ENCODE peak calls at places on chromosomes 1 and 21, in seven cellular contexts. W, Y, J, Q, V, G and E are unnamed samples.

GRCh38 chr1:178417858-178418257 is 78.9 kb downstream of the CLEC20A start:
- DNase-seq in W (no peak), Y (no peak), J (peak; percentile 79), Q (no peak), V (no peak), G (no peak), E (no peak)

GRCh38 chr21:45248893-45249381 is 38.8 kb downstream of the POFUT2 start:
- DNase-seq in W (peak; percentile 72), Y (no peak), J (no peak), Q (peak; percentile 3), V (no peak), G (no peak), E (no peak)

GRCh38 chr1:234564035-234565029 is 45.6 kb downstream of the IRF2BP2 start:
- DNase-seq in W (no peak), Y (no peak), J (peak; percentile 99), Q (peak; percentile 79), V (peak; percentile 76), G (no peak), E (peak; percentile 45)

GRCh38 chr21:42414928-42415769 is 11.4 kb downstream of the UBASH3A start:
- DNase-seq in W (no peak), Y (peak; percentile 59), J (no peak), Q (no peak), V (no peak), G (no peak), E (no peak)

GRCh38 chr1:8962812-8963669 is 17.4 kb downstream of the CA6 start:
- DNase-seq in W (no peak), Y (peak; percentile 78), J (no peak), Q (no peak), V (no peak), G (peak; percentile 78), E (peak; percentile 27)

GRCh38 chr1:22142315-22143064 is 407 bp downstream of the WNT4 start:
- DNase-seq in W (no peak), Y (no peak), J (no peak), Q (peak; percentile 42), V (no peak), G (no peak), E (no peak)

GRCh38 chr1:19828546-19828945 is 13.5 kb upstream of the RNF186 start:
- DNase-seq in W (no peak), Y (no peak), J (no peak), Q (no peak), V (no peak), G (no peak), E (no peak)

GRCh38 chr1:225987491-225988316 is 11.4 kb downstream of the SDE2 start:
- DNase-seq in W (no peak), Y (no peak), J (no peak), Q (no peak), V (no peak), G (no peak), E (no peak)

GRCh38 chr1:46204406-46204742 is 1.2 kb downstream of the LURAP1 start:
- DNase-seq in W (peak; percentile 59), Y (no peak), J (no peak), Q (no peak), V (no peak), G (no peak), E (no peak)

GRCh38 chr1:54310439-54311328 is 95.5 kb downstream of the SSBP3 start:
- DNase-seq in W (no peak), Y (no peak), J (no peak), Q (no peak), V (no peak), G (peak; percentile 62), E (peak; percentile 50)

GRCh38 chr1:155499953-155500621 is 62.5 kb downstream of the ASH1L start:
- DNase-seq in W (no peak), Y (no peak), J (no peak), Q (peak; percentile 26), V (no peak), G (no peak), E (no peak)

GRCh38 chr21:10539956-10540355 is 18.6 kb downstream of the TPTE start:
- DNase-seq in W (no peak), Y (no peak), J (no peak), Q (no peak), V (no peak), G (no peak), E (no peak)

GRCh38 chr1:91007827-91008226 is 14.0 kb downstream of the ZNF644 start:
- DNase-seq in W (no peak), Y (no peak), J (no peak), Q (no peak), V (no peak), G (no peak), E (no peak)

GRCh38 chr1:50080904-50081586 is 27.7 kb upstream of the ELAVL4 start:
- DNase-seq in W (no peak), Y (no peak), J (no peak), Q (no peak), V (no peak), G (no peak), E (peak; percentile 8)

GRCh38 chr1:59408608-59409007 is 111.7 kb downstream of the FGGY start:
- DNase-seq in W (no peak), Y (no peak), J (no peak), Q (no peak), V (no peak), G (no peak), E (no peak)

GRCh38 chr1:244322791-244323521 is 128.8 kb downstream of the ADSS2 start:
- DNase-seq in W (no peak), Y (no peak), J (peak; percentile 92), Q (peak; percentile 81), V (peak; percentile 61), G (no peak), E (peak; percentile 84)

GRCh38 chr1:36525166-36525565 is 42.5 kb upstream of the CSF3R start:
- DNase-seq in W (no peak), Y (no peak), J (no peak), Q (no peak), V (no peak), G (no peak), E (no peak)

GRCh38 chr1:2229921-2230700 is 2.0 kb downstream of the SKI start:
- DNase-seq in W (peak; percentile 71), Y (peak; percentile 74), J (no peak), Q (no peak), V (peak; percentile 51), G (peak; percentile 68), E (peak; percentile 46)

GRCh38 chr1:39642796-39643195 is 3.4 kb upstream of the HEYL start:
- DNase-seq in W (peak; percentile 72), Y (no peak), J (no peak), Q (no peak), V (peak; percentile 46), G (no peak), E (no peak)

GRCh38 chr1:6948861-6949260 is 163.6 kb downstream of the CAMTA1 start:
- DNase-seq in W (no peak), Y (no peak), J (no peak), Q (no peak), V (no peak), G (no peak), E (no peak)

GRCh38 chr1:23568608-23569383 is 9.5 kb upstream of the ID3 start:
- DNase-seq in W (no peak), Y (no peak), J (no peak), Q (no peak), V (no peak), G (no peak), E (no peak)

GRCh38 chr1:116561563-116561962 is 9.3 kb downstream of the CD58 start:
- DNase-seq in W (no peak), Y (no peak), J (no peak), Q (no peak), V (no peak), G (no peak), E (no peak)
- H3K4me1 ChIP-seq in W (no peaks in the 10 kb centered on the region), Y (peaks cover 10% of the 10 kb centered on the region), J (no peaks in the 10 kb centered on the region), Q (no peaks in the 10 kb centered on the region), V (no peaks in the 10 kb centered on the region), G (peaks cover 29% of the 10 kb centered on the region), E (no peaks in the 10 kb centered on the region)

DNA sequence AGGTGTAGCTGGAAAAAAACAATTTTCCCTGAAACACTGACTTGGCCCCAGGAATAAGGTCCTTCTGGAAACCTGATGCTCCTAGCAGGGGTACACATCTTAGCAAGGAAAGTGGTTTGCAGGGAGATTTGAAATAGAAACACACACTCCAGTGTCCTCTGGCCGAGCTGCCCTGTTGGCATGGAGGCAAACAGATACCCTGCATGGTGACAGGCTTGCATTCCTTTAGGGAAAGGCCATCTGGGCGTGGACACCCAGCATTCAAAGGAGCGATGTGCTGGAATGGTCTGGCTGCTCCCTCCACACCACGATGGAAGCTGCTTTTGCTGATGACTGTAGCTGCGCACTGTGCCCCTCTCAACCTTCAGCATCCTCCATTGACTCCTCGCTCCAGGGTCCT is 41.5 kb upstream of the BCAR3 start:
- DNase-seq in W (no peak), Y (no peak), J (no peak), Q (no peak), V (no peak), G (no peak), E (no peak)
- H3K27ac ChIP-seq in W (peak overlapping the region; percentile 75), Y (no peak overlapping the region), J (peak overlapping the region; percentile 51), Q (no peak overlapping the region), V (no peak overlapping the region), G (peak overlapping the region; percentile 44), E (peak overlapping the region; percentile 52)

DNA sequence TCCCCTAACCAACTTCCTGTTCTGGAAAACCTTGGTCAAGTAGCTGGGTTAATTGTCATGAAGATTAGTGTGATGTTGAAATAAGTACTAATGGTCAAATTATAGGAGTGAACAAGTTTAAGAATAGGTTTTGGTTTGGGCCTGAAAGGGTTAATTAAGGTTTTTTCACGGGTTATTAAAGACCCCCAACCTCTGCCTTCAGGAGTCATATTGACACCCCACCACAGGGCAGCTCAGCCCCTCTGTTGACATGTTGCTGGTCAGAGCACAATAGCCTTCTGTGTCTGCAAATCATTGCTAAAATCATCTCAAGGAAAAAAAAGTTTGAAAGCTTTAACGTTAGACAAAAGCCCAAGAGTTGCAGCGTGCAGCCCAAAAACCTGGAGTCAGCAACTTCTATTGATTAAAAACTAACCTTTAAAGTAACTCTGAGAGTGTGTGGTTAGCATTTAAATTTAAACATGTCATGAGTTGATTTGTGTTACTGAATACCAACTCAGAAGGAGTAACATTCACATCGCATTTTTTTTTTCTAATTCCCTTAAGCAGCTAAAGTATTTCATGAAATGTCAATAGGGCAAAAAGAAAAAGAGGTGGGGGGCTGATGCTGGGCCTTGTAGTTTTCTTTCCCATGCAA is 272.5 kb downstream of the TM2D1 start:
- DNase-seq in W (no peak), Y (no peak), J (no peak), Q (no peak), V (no peak), G (no peak), E (no peak)
- H3K4me3 ChIP-seq in W (no peak overlapping the region), Y (no peak overlapping the region), J (no peak overlapping the region), Q (no peak overlapping the region), V (no peak overlapping the region), G (no peak overlapping the region), E (no peak overlapping the region)

GRCh38 chr1:110888641-110889040 is 15.7 kb downstream of the CD53 start:
- DNase-seq in W (no peak), Y (no peak), J (no peak), Q (no peak), V (no peak), G (no peak), E (no peak)
- H3K4me1 ChIP-seq in W (no peaks in the 10 kb centered on the region), Y (no peaks in the 10 kb centered on the region), J (no peaks in the 10 kb centered on the region), Q (no peaks in the 10 kb centered on the region), V (no peaks in the 10 kb centered on the region), G (peaks cover 6% of the 10 kb centered on the region), E (no peaks in the 10 kb centered on the region)

GRCh38 chr1:51581286-51581685 is 35.6 kb upstream of the OSBPL9 start:
- DNase-seq in W (no peak), Y (no peak), J (no peak), Q (no peak), V (no peak), G (no peak), E (no peak)
- H3K27ac ChIP-seq in W (no peak overlapping the region), Y (no peak overlapping the region), J (peak overlapping the region; percentile 52), Q (peak overlapping the region; percentile 57), V (no peak overlapping the region), G (no peak overlapping the region), E (no peak overlapping the region)